ENCODE peak calls at places on chromosome 20, in ten cellular contexts. D is naive thymus-derived CD8-positive, alpha-beta T cell; H is GF-D8; Q is mucosa of descending colon; P is activated naive CD4-positive, alpha-beta T cell treated with anti-CD3 and anti-CD28 coated beads, Interleukin-2, amount 10 ng/mL, durations not matched to agents 7 days and 5 days; M is EL; X is NCI-H748 treated with DMSO at 0.1 percent for 48 hours; L is stimulated activated CD4-positive, alpha-beta T cell treated with anti-CD3 and anti-CD28 coated beads, Interleukin-4, amount 100 ng/mL, for 1 hour; A is effector memory CD8-positive, alpha-beta T cell; J is AG08396. K is an unnamed sample.

GRCh38 chr20:24617080-24617432 is 147.6 kb downstream of the SYNDIG1 start:
- DNase-seq in D (no peak), H (no peak), Q (no peak), P (no peak), M (no peak), X (no peak), L (no peak), A (no peak), J (no peak), K (no peak)

GRCh38 chr20:15642676-15643075 is 930.6 kb downstream of the KIF16B start:
- DNase-seq in D (no peak), H (no peak), Q (no peak), P (no peak), M (peak), X (no peak), L (no peak), A (no peak), J (peak), K (peak)

GRCh38 chr20:6053776-6054688 is at the start of gene LRRN4:
- DNase-seq in D (no peak), H (no peak), Q (no peak), P (no peak), M (peak), X (peak), L (no peak), A (no peak), J (peak), K (peak)

GRCh38 chr20:34562643-34563042 is 4.1 kb downstream of the MAP1LC3A start:
- DNase-seq in D (no peak), H (no peak), Q (no peak), P (no peak), M (peak), X (no peak), L (no peak), A (no peak), J (peak), K (peak)

GRCh38 chr20:19473894-19474293 is 261.5 kb downstream of the SLC24A3 start:
- DNase-seq in D (no peak), H (no peak), Q (no peak), P (no peak), M (no peak), X (no peak), L (no peak), A (no peak), J (no peak), K (no peak)

GRCh38 chr20:58021481-58021880 is 207.0 kb downstream of the ANKRD60 start:
- DNase-seq in D (no peak), H (no peak), Q (no peak), P (no peak), M (peak), X (no peak), L (no peak), A (no peak), J (no peak), K (peak)

GRCh38 chr20:61260905-61261304 is 8.8 kb downstream of the CDH4 start:
- DNase-seq in D (no peak), H (no peak), Q (no peak), P (no peak), M (no peak), X (no peak), L (no peak), A (no peak), J (no peak), K (no peak)

GRCh38 chr20:19673575-19673974 is 84.5 kb upstream of the RIN2 start:
- DNase-seq in D (no peak), H (no peak), Q (no peak), P (no peak), M (peak), X (no peak), L (no peak), A (no peak), J (no peak), K (peak)

GRCh38 chr20:23692725-23693124 is 3.9 kb upstream of the CST4 start:
- DNase-seq in D (no peak), H (no peak), Q (no peak), P (no peak), M (no peak), X (no peak), L (no peak), A (no peak), J (no peak), K (peak)

GRCh38 chr20:51500311-51500710 is 42.2 kb downstream of the NFATC2 start:
- DNase-seq in D (peak), H (peak), Q (no peak), P (peak), M (no peak), X (no peak), L (peak), A (peak), J (no peak), K (no peak)

GRCh38 chr20:20710847-20711315 is 1.6 kb downstream of the RALGAPA2 start:
- DNase-seq in D (peak), H (peak), Q (no peak), P (peak), M (no peak), X (no peak), L (peak), A (peak), J (no peak), K (no peak)

GRCh38 chr20:44552950-44553908 is 29.1 kb upstream of the PKIG start:
- DNase-seq in D (no peak), H (no peak), Q (no peak), P (no peak), M (peak), X (no peak), L (no peak), A (no peak), J (peak), K (peak)

GRCh38 chr20:11092151-11092550 is 418.4 kb upstream of the JAG1 start:
- DNase-seq in D (no peak), H (no peak), Q (no peak), P (no peak), M (no peak), X (no peak), L (no peak), A (no peak), J (no peak), K (no peak)

GRCh38 chr20:25487306-25487705 is 79.8 kb downstream of the GINS1 start:
- DNase-seq in D (no peak), H (no peak), Q (no peak), P (no peak), M (no peak), X (no peak), L (no peak), A (no peak), J (no peak), K (no peak)

GRCh38 chr20:12152996-12153395 is 235.3 kb downstream of the BTBD3 start:
- DNase-seq in D (no peak), H (no peak), Q (no peak), P (no peak), M (no peak), X (no peak), L (no peak), A (no peak), J (peak), K (no peak)

GRCh38 chr20:38450412-38450975 is 15.4 kb upstream of the SNHG17 start:
- DNase-seq in D (no peak), H (no peak), Q (no peak), P (no peak), M (peak), X (no peak), L (no peak), A (no peak), J (no peak), K (peak)

GRCh38 chr20:25571240-25571639 is 14.1 kb downstream of the NINL start:
- DNase-seq in D (no peak), H (no peak), Q (no peak), P (no peak), M (no peak), X (no peak), L (no peak), A (no peak), J (no peak), K (no peak)

GRCh38 chr20:51660741-51661608 is 107.2 kb downstream of the ATP9A start:
- DNase-seq in D (no peak), H (no peak), Q (no peak), P (no peak), M (peak), X (no peak), L (no peak), A (no peak), J (peak), K (peak)

GRCh38 chr20:53609501-53610445 is 16.1 kb upstream of the ZNF217 start:
- DNase-seq in D (peak), H (peak), Q (peak), P (peak), M (peak), X (no peak), L (peak), A (peak), J (no peak), K (peak)

GRCh38 chr20:62159835-62160234 is 16.3 kb downstream of the SS18L1 start:
- DNase-seq in D (no peak), H (no peak), Q (no peak), P (no peak), M (peak), X (no peak), L (peak), A (no peak), J (peak), K (peak)

GRCh38 chr20:61426361-61426760 is 174.3 kb downstream of the CDH4 start:
- DNase-seq in D (no peak), H (no peak), Q (no peak), P (no peak), M (no peak), X (no peak), L (no peak), A (no peak), J (no peak), K (no peak)

GRCh38 chr20:53929974-53930650 is 140.3 kb downstream of the BCAS1 start:
- DNase-seq in D (no peak), H (no peak), Q (no peak), P (no peak), M (no peak), X (no peak), L (no peak), A (no peak), J (no peak), K (peak)

GRCh38 chr20:19789446-19789845 is 31.4 kb downstream of the RIN2 start:
- DNase-seq in D (no peak), H (no peak), Q (no peak), P (no peak), M (no peak), X (no peak), L (no peak), A (no peak), J (no peak), K (no peak)

GRCh38 chr20:9514461-9515210 is at the start of gene LAMP5:
- DNase-seq in D (no peak), H (no peak), Q (no peak), P (no peak), M (no peak), X (peak), L (no peak), A (no peak), J (peak), K (peak)

GRCh38 chr20:38112943-38113294 is 52.2 kb downstream of the TGM2 start:
- DNase-seq in D (no peak), H (no peak), Q (no peak), P (peak), M (no peak), X (no peak), L (no peak), A (no peak), J (no peak), K (no peak)

GRCh38 chr20:60117040-60117439 is 158.8 kb downstream of the CDH26 start:
- DNase-seq in D (no peak), H (peak), Q (no peak), P (no peak), M (peak), X (no peak), L (no peak), A (no peak), J (peak), K (peak)

GRCh38 chr20:59818911-59819310 is 114.5 kb downstream of the SYCP2 start:
- DNase-seq in D (no peak), H (no peak), Q (no peak), P (no peak), M (no peak), X (no peak), L (no peak), A (no peak), J (no peak), K (no peak)

GRCh38 chr20:23200914-23201313 is 114.8 kb upstream of the CD93 start:
- DNase-seq in D (no peak), H (no peak), Q (no peak), P (no peak), M (peak), X (peak), L (no peak), A (no peak), J (no peak), K (no peak)

GRCh38 chr20:36818185-36818584 is 44.6 kb upstream of the DSN1 start:
- DNase-seq in D (no peak), H (no peak), Q (no peak), P (no peak), M (no peak), X (no peak), L (no peak), A (no peak), J (no peak), K (no peak)

GRCh38 chr20:821083-822065 is 12.1 kb upstream of the FAM110A start:
- DNase-seq in D (no peak), H (no peak), Q (no peak), P (no peak), M (no peak), X (no peak), L (no peak), A (no peak), J (no peak), K (no peak)

GRCh38 chr20:59042151-59042795 is at the start of gene PRELID3B:
- DNase-seq in D (no peak), H (no peak), Q (no peak), P (no peak), M (peak), X (no peak), L (no peak), A (peak), J (peak), K (peak)

K was measured in LHCN-M2.